ENCODE peak calls at places on chromosome 22, in four cellular contexts. C is H1, I is mesendoderm, M is H9. Y is an unnamed sample.

GRCh38 chr22:43897751-43898261 is 6.0 kb upstream of the PNPLA5 start:
- DNase-seq in C (no peak), I (no peak), M (no peak), Y (peak; percentile 87)

GRCh38 chr22:32457031-32457430 is 7.2 kb downstream of the BPIFC start:
- DNase-seq in C (no peak), I (no peak), M (no peak), Y (no peak)

GRCh38 chr22:38313384-38313955 is 3.8 kb downstream of the CSNK1E start:
- DNase-seq in C (no peak), I (no peak), M (no peak), Y (peak; percentile 96)

GRCh38 chr22:44625981-44626687 is 75.9 kb upstream of the PRR5 start:
- DNase-seq in C (peak; percentile 93), I (peak; percentile 70), M (peak; percentile 74), Y (peak; percentile 45)

GRCh38 chr22:37043214-37043827 is 8.2 kb upstream of the KCTD17 start:
- DNase-seq in C (no peak), I (no peak), M (no peak), Y (no peak)

GRCh38 chr22:22703715-22704114 is 59.3 kb downstream of the GGTLC2 start:
- DNase-seq in C (no peak), I (no peak), M (no peak), Y (no peak)

GRCh38 chr22:45302047-45302446 is 7.7 kb upstream of the FAM118A start:
- DNase-seq in C (no peak), I (no peak), M (no peak), Y (peak; percentile 88)

GRCh38 chr22:36644333-36644757 is 59.2 kb downstream of the CACNG2 start:
- DNase-seq in C (peak; percentile 65), I (peak; percentile 89), M (peak; percentile 69), Y (peak; percentile 92)

GRCh38 chr22:32587449-32587848 is 112.8 kb downstream of the FBXO7 start:
- DNase-seq in C (no peak), I (no peak), M (no peak), Y (no peak)

DNA sequence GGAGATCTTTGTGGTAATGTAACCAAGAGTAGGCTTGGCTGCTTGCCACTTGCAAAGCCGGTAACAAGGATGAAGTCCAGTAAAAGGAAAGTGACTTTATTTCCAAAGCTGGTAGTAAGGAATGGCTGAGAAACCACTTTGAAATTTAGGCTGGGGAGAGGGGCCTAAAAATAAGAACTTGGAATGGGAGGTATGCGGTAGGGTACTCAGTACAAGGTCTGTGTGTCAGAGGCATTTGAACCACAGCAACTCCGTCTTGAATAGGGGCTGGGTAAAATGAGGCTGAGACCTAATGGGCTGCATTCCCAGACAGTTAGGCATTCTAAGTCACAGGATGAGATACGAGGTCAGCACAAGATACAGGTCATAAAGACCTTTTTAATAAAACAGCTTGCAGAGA is 215.9 kb upstream of the ISX start:
- DNase-seq in C (no peak), I (peak; percentile 68), M (no peak), Y (no peak)
- H4K5ac ChIP-seq in C (no peak overlapping the region), I (no peak overlapping the region), M (no peak overlapping the region), Y (no peak overlapping the region)

GRCh38 chr22:40476341-40476740 is 105.9 kb downstream of the SGSM3 start:
- DNase-seq in C (peak; percentile 16), I (no peak), M (no peak), Y (no peak)

GRCh38 chr22:40479887-40480538 is 109.6 kb downstream of the SGSM3 start:
- DNase-seq in C (no peak), I (no peak), M (no peak), Y (peak; percentile 40)

GRCh38 chr22:40477683-40478348 is 107.4 kb downstream of the SGSM3 start:
- DNase-seq in C (no peak), I (peak; percentile 83), M (no peak), Y (no peak)

GRCh38 chr22:40479126-40479800 is 108.9 kb downstream of the SGSM3 start:
- DNase-seq in C (peak; percentile 39), I (peak; percentile 96), M (no peak), Y (no peak)

GRCh38 chr22:40478456-40479125 is 108.2 kb downstream of the SGSM3 start:
- DNase-seq in C (peak; percentile 40), I (peak; percentile 56), M (no peak), Y (no peak)
- H4K5ac ChIP-seq in C (no peak overlapping the region), I (peak overlapping the region; percentile 68), M (no peak overlapping the region), Y (no peak overlapping the region)

GRCh38 chr22:49216579-49216978 is 611.1 kb downstream of the BRD1 start:
- DNase-seq in C (no peak), I (no peak), M (peak; percentile 4), Y (no peak)
- H4K5ac ChIP-seq in C (no peak overlapping the region), I (no peak overlapping the region), M (no peak overlapping the region), Y (no peak overlapping the region)

GRCh38 chr22:19994851-19995610 is 21.6 kb downstream of the ARVCF start:
- DNase-seq in C (no peak), I (no peak), M (no peak), Y (peak; percentile 29)
- H4K5ac ChIP-seq in C (no peak overlapping the region), I (no peak overlapping the region), M (no peak overlapping the region), Y (no peak overlapping the region)

GRCh38 chr22:48804811-48805301 is 1022.8 kb downstream of the BRD1 start:
- DNase-seq in C (no peak), I (no peak), M (no peak), Y (no peak)

GRCh38 chr22:48803993-48804810 is 1023.5 kb downstream of the BRD1 start:
- DNase-seq in C (no peak), I (no peak), M (no peak), Y (no peak)

GRCh38 chr22:48803171-48803992 is 1024.3 kb downstream of the BRD1 start:
- DNase-seq in C (no peak), I (no peak), M (no peak), Y (no peak)

GRCh38 chr22:48800886-48801607 is 1026.6 kb downstream of the BRD1 start:
- DNase-seq in C (no peak), I (no peak), M (no peak), Y (no peak)

DNA sequence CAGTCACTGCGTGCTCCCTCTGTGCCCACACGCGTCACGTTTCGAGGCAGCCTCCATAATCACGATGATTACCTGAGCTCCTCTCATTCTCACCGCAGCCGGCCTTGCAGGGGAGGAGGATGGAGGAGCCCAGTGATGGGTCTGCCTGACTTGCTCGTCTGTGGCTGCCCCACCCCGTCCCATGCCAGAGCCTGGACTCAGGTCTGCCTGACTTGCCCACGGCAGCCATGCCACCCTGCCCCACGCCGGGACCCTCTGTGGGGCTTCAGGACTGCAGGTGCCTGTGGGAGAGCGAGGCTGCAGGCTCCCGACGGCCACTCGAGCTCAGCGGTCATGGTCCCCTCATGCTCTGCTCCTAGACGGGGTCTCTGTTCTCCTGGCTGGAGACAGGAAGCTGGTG is 1025.1 kb downstream of the BRD1 start:
- DNase-seq in C (no peak), I (no peak), M (no peak), Y (no peak)
- H4K5ac ChIP-seq in C (no peak overlapping the region), I (no peak overlapping the region), M (no peak overlapping the region), Y (no peak overlapping the region)

GRCh38 chr22:50674606-50675552 is 2.3 kb downstream of the SHANK3 start:
- DNase-seq in C (peak; percentile 90), I (peak; percentile 89), M (peak; percentile 91), Y (no peak)
- H4K5ac ChIP-seq in C (peak overlapping the region; percentile 5), I (no peak overlapping the region), M (no peak overlapping the region), Y (no peak overlapping the region)

GRCh38 chr22:31308181-31308580 is 15.9 kb upstream of the PIK3IP1 start:
- DNase-seq in C (no peak), I (no peak), M (no peak), Y (no peak)

GRCh38 chr22:31313366-31314147 is 21.3 kb upstream of the PIK3IP1 start:
- DNase-seq in C (peak; percentile 90), I (peak; percentile 82), M (peak; percentile 77), Y (peak; percentile 61)
- H4K5ac ChIP-seq in C (peak overlapping the region; percentile 24), I (peak overlapping the region; percentile 59), M (peak overlapping the region; percentile 84), Y (peak overlapping the region; percentile 6)

GRCh38 chr22:19845369-19845722 is 9.3 kb downstream of the GNB1L start:
- DNase-seq in C (no peak), I (no peak), M (no peak), Y (no peak)
- H4K5ac ChIP-seq in C (no peak overlapping the region), I (no peak overlapping the region), M (no peak overlapping the region), Y (no peak overlapping the region)